ENCODE peak calls at places on chromosomes 3 and 15, in nine cellular contexts. L is lower lobe of right lung, A is left colon, O is HuH-7, M is thyroid gland, G is cardiac fibroblast, H is NCI-H2227 treated with DMSO at 0.1 percent for 48 hours, E is cerebellum, N is progenitor cell of endocrine pancreas. D is an unnamed sample.

GRCh38 chr3:57080171-57080570 is 19.7 kb downstream of the SPATA12 start:
- DNase-seq in L (no peak), A (no peak), O (no peak), M (no peak), G (no peak), H (no peak), E (no peak), N (no peak), D (no peak)

GRCh38 chr3:140268103-140268502 is 333.1 kb downstream of the CLSTN2 start:
- DNase-seq in L (no peak), A (no peak), O (no peak), M (no peak), G (no peak), H (no peak), E (no peak), N (no peak), D (no peak)

GRCh38 chr15:60893886-60894285 is 335.2 kb downstream of the RORA start:
- DNase-seq in L (no peak), A (no peak), O (no peak), M (no peak), G (no peak), H (no peak), E (no peak), N (no peak), D (no peak)

GRCh38 chr3:30604091-30604490 is 2.3 kb upstream of the TGFBR2 start:
- DNase-seq in L (no peak), A (no peak), O (no peak), M (no peak), G (peak; percentile 71), H (no peak), E (no peak), N (no peak), D (no peak)

GRCh38 chr15:56496635-56497034 is 31.7 kb upstream of the MNS1 start:
- DNase-seq in L (no peak), A (no peak), O (peak; percentile 66), M (no peak), G (peak; percentile 89), H (peak; percentile 81), E (peak; percentile 55), N (no peak), D (peak; percentile 78)

GRCh38 chr3:168977696-168978374 is 685.7 kb downstream of the MECOM start:
- DNase-seq in L (no peak), A (no peak), O (no peak), M (peak; percentile 35), G (peak; percentile 50), H (no peak), E (no peak), N (no peak), D (no peak)

GRCh38 chr3:86245360-86245759 is 745.6 kb downstream of the VGLL3 start:
- DNase-seq in L (no peak), A (no peak), O (peak; percentile 8), M (no peak), G (no peak), H (peak; percentile 28), E (peak; percentile 2), N (no peak), D (no peak)

GRCh38 chr3:142976621-142977398 is 13.3 kb upstream of the PAQR9 start:
- DNase-seq in L (peak; percentile 70), A (no peak), O (no peak), M (peak; percentile 18), G (peak; percentile 94), H (no peak), E (peak; percentile 76), N (no peak), D (peak; percentile 98)

GRCh38 chr15:50358805-50359204 is 3.8 kb upstream of the GABPB1 start:
- DNase-seq in L (no peak), A (no peak), O (peak; percentile 44), M (peak; percentile 17), G (peak; percentile 64), H (no peak), E (no peak), N (no peak), D (peak; percentile 72)

GRCh38 chr15:43204016-43204901 is 16.6 kb downstream of the EPB42 start:
- DNase-seq in L (no peak), A (no peak), O (peak; percentile 65), M (peak; percentile 68), G (peak; percentile 80), H (no peak), E (no peak), N (no peak), D (peak; percentile 76)

GRCh38 chr15:80940851-80941250 is 48.8 kb downstream of the MESD start:
- DNase-seq in L (no peak), A (no peak), O (no peak), M (no peak), G (no peak), H (no peak), E (no peak), N (no peak), D (no peak)

GRCh38 chr3:117531078-117531477 is 821.5 kb downstream of the TUSC7 start:
- DNase-seq in L (no peak), A (no peak), O (no peak), M (no peak), G (no peak), H (no peak), E (no peak), N (no peak), D (no peak)

GRCh38 chr3:58237238-58237939 is at the start of gene ABHD6:
- DNase-seq in L (peak; percentile 83), A (peak; percentile 76), O (peak; percentile 53), M (peak; percentile 73), G (peak; percentile 70), H (peak; percentile 64), E (peak; percentile 95), N (peak; percentile 69), D (peak; percentile 74)

GRCh38 chr3:175411405-175411804 is 552.3 kb downstream of the NAALADL2 start:
- DNase-seq in L (no peak), A (no peak), O (no peak), M (no peak), G (no peak), H (peak; percentile 10), E (no peak), N (no peak), D (peak; percentile 10)

D was measured in ELR.